ENCODE peak calls at places on chromosomes 6 and 20, in seven cellular contexts. N is cardiac septum; V is H9; B is thoracic aorta; E is hypothalamus; I is activated CD4-positive, alpha-beta T cell treated with anti-CD3 and anti-CD28 coated beads, Interleukin-2, amount 50 U/mL, for 1 hour; J is activated naive CD4-positive, alpha-beta T cell. T is an unnamed sample.

GRCh38 chr6:145895802-145896201 is 68.4 kb downstream of the SHPRH start:
- DNase-seq in V (no peak), N (no peak), B (no peak), E (no peak), I (no peak), J (no peak), T (no peak)

GRCh38 chr20:39876974-39877615 is 811.9 kb downstream of the MAFB start:
- DNase-seq in B (no peak), V (no peak), E (no peak), I (no peak), J (no peak), N (no peak), T (no peak)

GRCh38 chr6:77470983-77471382 is 7.7 kb upstream of the HTR1B start:
- DNase-seq in B (no peak), I (no peak), E (no peak), N (no peak), J (no peak), V (no peak), T (no peak)

GRCh38 chr6:16286151-16286522 is 47.8 kb downstream of the GMPR start:
- DNase-seq in B (no peak), E (peak), J (no peak), V (peak), N (no peak), I (peak), T (peak)

GRCh38 chr6:119628691-119629621 is 279.4 kb upstream of the MAN1A1 start:
- DNase-seq in V (no peak), I (no peak), B (no peak), J (no peak), E (no peak), N (no peak), T (no peak)

GRCh38 chr6:106466211-106466610 is 105.7 kb downstream of the CRYBG1 start:
- DNase-seq in N (no peak), B (no peak), V (no peak), J (no peak), I (no peak), E (no peak), T (no peak)

GRCh38 chr6:167471548-167471930 is 146.7 kb downstream of the TTLL2 start:
- DNase-seq in N (no peak), V (no peak), I (no peak), E (no peak), B (no peak), J (no peak), T (no peak)

GRCh38 chr6:47780510-47781356 is 1.1 kb upstream of the OPN5 start:
- DNase-seq in J (no peak), E (no peak), N (no peak), V (peak), B (no peak), I (peak), T (no peak)

GRCh38 chr6:111551521-111552231 is 54.0 kb downstream of the TRAF3IP2 start:
- DNase-seq in E (no peak), N (no peak), I (no peak), J (no peak), V (no peak), B (no peak), T (no peak)

GRCh38 chr6:137165375-137166246 is 7.8 kb downstream of the IL22RA2 start:
- DNase-seq in I (peak), J (no peak), B (no peak), E (no peak), V (no peak), N (no peak), T (no peak)

GRCh38 chr6:142897659-142898058 is 47.3 kb downstream of the HIVEP2 start:
- DNase-seq in I (no peak), N (no peak), E (no peak), B (no peak), V (no peak), J (no peak), T (no peak)

GRCh38 chr20:16922834-16923233 is 174.7 kb downstream of the OTOR start:
- DNase-seq in E (no peak), J (no peak), B (no peak), I (no peak), V (no peak), N (no peak), T (no peak)

GRCh38 chr6:7108196-7108963 is 619 bp downstream of the RREB1 start:
- DNase-seq in E (peak), I (peak), N (peak), B (no peak), J (peak), V (peak), T (no peak)

GRCh38 chr6:158377866-158378265 is 65.6 kb downstream of the TULP4 start:
- DNase-seq in B (no peak), I (no peak), J (no peak), E (peak), N (no peak), V (no peak), T (no peak)

GRCh38 chr20:52493177-52493711 is 301.7 kb upstream of the ZFP64 start:
- DNase-seq in I (no peak), V (no peak), E (no peak), N (no peak), B (no peak), J (no peak), T (no peak)

GRCh38 chr20:64103871-64104666 is 3.3 kb downstream of the NPBWR2 start:
- DNase-seq in I (no peak), J (no peak), B (no peak), N (peak), V (no peak), E (no peak), T (no peak)

GRCh38 chr6:111894272-111894671 is 21.0 kb upstream of the FYN start:
- DNase-seq in N (no peak), E (no peak), B (no peak), I (no peak), J (no peak), V (no peak), T (no peak)

GRCh38 chr6:19999319-20000191 is 162.4 kb downstream of the ID4 start:
- DNase-seq in N (no peak), B (no peak), V (no peak), I (no peak), E (no peak), J (no peak), T (no peak)

GRCh38 chr20:10651227-10651990 is 22.4 kb downstream of the JAG1 start:
- DNase-seq in B (no peak), N (no peak), V (no peak), I (no peak), E (no peak), J (no peak), T (no peak)

GRCh38 chr20:53943522-53944291 is 126.7 kb downstream of the BCAS1 start:
- DNase-seq in B (no peak), J (no peak), V (no peak), I (peak), N (no peak), E (no peak), T (no peak)

GRCh38 chr6:23655502-23655901 is 470.5 kb upstream of the NRSN1 start:
- DNase-seq in E (no peak), I (no peak), J (no peak), V (no peak), N (no peak), B (no peak), T (no peak)

GRCh38 chr6:1477432-1478090 is 88.2 kb downstream of the FOXF2 start:
- DNase-seq in B (no peak), J (no peak), E (no peak), I (no peak), V (no peak), N (no peak), T (no peak)

GRCh38 chr6:5630636-5631035 is 369.3 kb downstream of the FARS2 start:
- DNase-seq in I (no peak), E (no peak), V (no peak), B (no peak), J (no peak), N (peak), T (no peak)

GRCh38 chr6:113856571-113857564 is at the start of gene MARCKS:
- DNase-seq in V (peak), B (no peak), N (peak), E (peak), I (no peak), J (no peak), T (peak)

GRCh38 chr6:130452336-130452735 is 86.5 kb downstream of the TMEM200A start:
- DNase-seq in E (no peak), N (no peak), V (no peak), J (no peak), I (no peak), B (no peak), T (no peak)

GRCh38 chr6:90135672-90136071 is 161.0 kb downstream of the BACH2 start:
- DNase-seq in V (no peak), I (no peak), B (no peak), N (no peak), J (no peak), E (no peak), T (no peak)

GRCh38 chr6:168326294-168327261 is 7.0 kb upstream of the DACT2 start:
- DNase-seq in N (no peak), B (no peak), I (no peak), J (no peak), E (no peak), V (no peak), T (no peak)

GRCh38 chr6:32415521-32416019 is 8.6 kb upstream of the BTNL2 start:
- DNase-seq in E (peak), I (peak), J (peak), N (peak), V (peak), B (peak), T (peak)

GRCh38 chr6:96631248-96631647 is 68.3 kb downstream of the FHL5 start:
- DNase-seq in J (no peak), V (no peak), I (no peak), B (no peak), N (no peak), E (no peak), T (no peak)

GRCh38 chr6:16711551-16712249 is 49.6 kb downstream of the ATXN1 start:
- DNase-seq in B (no peak), V (no peak), E (no peak), I (peak), N (no peak), J (no peak), T (no peak)

GRCh38 chr6:26598267-26598666 is 1.5 kb downstream of the ABT1 start:
- DNase-seq in E (no peak), J (no peak), B (no peak), N (no peak), I (no peak), V (no peak), T (no peak)

GRCh38 chr6:144696610-144697376 is 411.7 kb downstream of the UTRN start:
- DNase-seq in V (no peak), I (no peak), J (no peak), B (no peak), N (no peak), E (no peak), T (no peak)

GRCh38 chr6:108947114-108947854 is 99.1 kb downstream of the ARMC2 start:
- DNase-seq in E (no peak), B (no peak), I (no peak), V (no peak), N (no peak), J (no peak), T (no peak)

GRCh38 chr6:44742201-44742600 is 354.7 kb downstream of the CDC5L start:
- DNase-seq in I (no peak), N (no peak), J (no peak), E (no peak), B (no peak), V (no peak), T (no peak)

GRCh38 chr6:56775498-56776166 is 132.9 kb upstream of the DST start:
- DNase-seq in J (no peak), E (no peak), N (no peak), B (no peak), I (no peak), V (peak), T (no peak)

GRCh38 chr6:166619912-166620311 is 7.1 kb downstream of the RPS6KA2 start:
- DNase-seq in N (no peak), J (no peak), B (no peak), V (no peak), I (no peak), E (no peak), T (no peak)

GRCh38 chr6:1424306-1424927 is 35.0 kb downstream of the FOXF2 start:
- DNase-seq in V (peak), N (peak), I (no peak), E (peak), B (no peak), J (no peak), T (no peak)

GRCh38 chr6:166360243-166361079 is 18.1 kb upstream of the SFT2D1 start:
- DNase-seq in I (no peak), B (no peak), V (no peak), J (no peak), E (no peak), N (no peak), T (no peak)

GRCh38 chr6:122696853-122697252 is 82.7 kb upstream of the FABP7 start:
- DNase-seq in V (no peak), N (no peak), E (no peak), J (no peak), B (no peak), I (no peak), T (no peak)